ENCODE peak calls at places on chromosomes 12 and 14, in six cellular contexts. One of them, this sample, is unnamed.

GRCh38 chr14:60757617-60758016 is 23.1 kb downstream of the MNAT1 start:
- DNase-seq in HTR-8/SVneo: peak
- DNase-seq in NCI-H2107: no peak
- DNase-seq in activated naive CD4-positive, alpha-beta T cell treated with anti-CD3 and anti-CD28 coated beads, Interleukin-2, amount 10 ng/mL, durations not matched to agents 7 days and 5 days: no peak
- DNase-seq in HEK293T: no peak
- DNase-seq in NCI-H524: no peak
- DNase-seq in this sample: no peak

GRCh38 chr14:68375371-68375770 is 417.5 kb downstream of the ZFP36L1 start:
- DNase-seq in NCI-H524: no peak
- DNase-seq in HEK293T: no peak
- DNase-seq in NCI-H2107: no peak
- DNase-seq in activated naive CD4-positive, alpha-beta T cell treated with anti-CD3 and anti-CD28 coated beads, Interleukin-2, amount 10 ng/mL, durations not matched to agents 7 days and 5 days: no peak
- DNase-seq in HTR-8/SVneo: no peak
- DNase-seq in this sample: no peak

GRCh38 chr14:100884456-100884855 is 19.1 kb downstream of the RTL1 start:
- DNase-seq in activated naive CD4-positive, alpha-beta T cell treated with anti-CD3 and anti-CD28 coated beads, Interleukin-2, amount 10 ng/mL, durations not matched to agents 7 days and 5 days: no peak
- DNase-seq in HTR-8/SVneo: no peak
- DNase-seq in NCI-H524: no peak
- DNase-seq in NCI-H2107: no peak
- DNase-seq in HEK293T: no peak
- DNase-seq in this sample: no peak

GRCh38 chr12:100166232-100166631 is 23.6 kb upstream of the BLTP3B start:
- DNase-seq in HEK293T: no peak
- DNase-seq in NCI-H2107: no peak
- DNase-seq in activated naive CD4-positive, alpha-beta T cell treated with anti-CD3 and anti-CD28 coated beads, Interleukin-2, amount 10 ng/mL, durations not matched to agents 7 days and 5 days: no peak
- DNase-seq in HTR-8/SVneo: no peak
- DNase-seq in NCI-H524: no peak
- DNase-seq in this sample: no peak

GRCh38 chr12:96247567-96247962 is 53.4 kb downstream of the ELK3 start:
- DNase-seq in NCI-H524: no peak
- DNase-seq in NCI-H2107: no peak
- DNase-seq in HTR-8/SVneo: no peak
- DNase-seq in activated naive CD4-positive, alpha-beta T cell treated with anti-CD3 and anti-CD28 coated beads, Interleukin-2, amount 10 ng/mL, durations not matched to agents 7 days and 5 days: no peak
- DNase-seq in HEK293T: no peak
- DNase-seq in this sample: no peak

GRCh38 chr12:98002887-98003493 is 512.4 kb upstream of the TMPO start:
- DNase-seq in NCI-H524: peak
- DNase-seq in HTR-8/SVneo: peak
- DNase-seq in activated naive CD4-positive, alpha-beta T cell treated with anti-CD3 and anti-CD28 coated beads, Interleukin-2, amount 10 ng/mL, durations not matched to agents 7 days and 5 days: peak
- DNase-seq in HEK293T: peak
- DNase-seq in NCI-H2107: peak
- DNase-seq in this sample: no peak

GRCh38 chr14:105067969-105068301 is 2.7 kb upstream of the GPR132 start:
- DNase-seq in NCI-H524: no peak
- DNase-seq in HEK293T: no peak
- DNase-seq in HTR-8/SVneo: no peak
- DNase-seq in NCI-H2107: no peak
- DNase-seq in activated naive CD4-positive, alpha-beta T cell treated with anti-CD3 and anti-CD28 coated beads, Interleukin-2, amount 10 ng/mL, durations not matched to agents 7 days and 5 days: no peak
- DNase-seq in this sample: no peak

GRCh38 chr14:28676481-28676880 is 90.1 kb upstream of the FOXG1 start:
- DNase-seq in HTR-8/SVneo: peak
- DNase-seq in HEK293T: no peak
- DNase-seq in activated naive CD4-positive, alpha-beta T cell treated with anti-CD3 and anti-CD28 coated beads, Interleukin-2, amount 10 ng/mL, durations not matched to agents 7 days and 5 days: no peak
- DNase-seq in NCI-H524: no peak
- DNase-seq in NCI-H2107: no peak
- DNase-seq in this sample: no peak

GRCh38 chr12:111396726-111397445 is 8.8 kb upstream of the SH2B3 start:
- DNase-seq in NCI-H2107: peak
- DNase-seq in activated naive CD4-positive, alpha-beta T cell treated with anti-CD3 and anti-CD28 coated beads, Interleukin-2, amount 10 ng/mL, durations not matched to agents 7 days and 5 days: peak
- DNase-seq in HEK293T: peak
- DNase-seq in NCI-H524: peak
- DNase-seq in HTR-8/SVneo: peak
- DNase-seq in this sample: peak

GRCh38 chr14:33404054-33404453 is 465.4 kb downstream of the NPAS3 start:
- DNase-seq in NCI-H524: no peak
- DNase-seq in NCI-H2107: no peak
- DNase-seq in HTR-8/SVneo: peak
- DNase-seq in activated naive CD4-positive, alpha-beta T cell treated with anti-CD3 and anti-CD28 coated beads, Interleukin-2, amount 10 ng/mL, durations not matched to agents 7 days and 5 days: no peak
- DNase-seq in HEK293T: no peak
- DNase-seq in this sample: no peak

GRCh38 chr14:81743605-81744004 is 210.0 kb upstream of the SEL1L start:
- DNase-seq in HEK293T: no peak
- DNase-seq in activated naive CD4-positive, alpha-beta T cell treated with anti-CD3 and anti-CD28 coated beads, Interleukin-2, amount 10 ng/mL, durations not matched to agents 7 days and 5 days: no peak
- DNase-seq in HTR-8/SVneo: no peak
- DNase-seq in NCI-H2107: no peak
- DNase-seq in NCI-H524: no peak
- DNase-seq in this sample: no peak

GRCh38 chr12:7354521-7354920 is 50.6 kb downstream of the ACSM4 start:
- DNase-seq in activated naive CD4-positive, alpha-beta T cell treated with anti-CD3 and anti-CD28 coated beads, Interleukin-2, amount 10 ng/mL, durations not matched to agents 7 days and 5 days: no peak
- DNase-seq in NCI-H524: no peak
- DNase-seq in NCI-H2107: no peak
- DNase-seq in HTR-8/SVneo: no peak
- DNase-seq in HEK293T: no peak
- DNase-seq in this sample: no peak

GRCh38 chr12:39619316-39619659 is 315 bp downstream of the ABCD2 start:
- DNase-seq in activated naive CD4-positive, alpha-beta T cell treated with anti-CD3 and anti-CD28 coated beads, Interleukin-2, amount 10 ng/mL, durations not matched to agents 7 days and 5 days: peak
- DNase-seq in HTR-8/SVneo: no peak
- DNase-seq in NCI-H2107: no peak
- DNase-seq in HEK293T: peak
- DNase-seq in NCI-H524: peak
- DNase-seq in this sample: no peak

GRCh38 chr12:66901136-66901932 is 222.5 kb upstream of the GRIP1 start:
- DNase-seq in activated naive CD4-positive, alpha-beta T cell treated with anti-CD3 and anti-CD28 coated beads, Interleukin-2, amount 10 ng/mL, durations not matched to agents 7 days and 5 days: peak
- DNase-seq in HTR-8/SVneo: no peak
- DNase-seq in NCI-H524: no peak
- DNase-seq in HEK293T: no peak
- DNase-seq in NCI-H2107: no peak
- DNase-seq in this sample: no peak

GRCh38 chr12:116595186-116595585 is 36.0 kb downstream of the MAP1LC3B2 start:
- DNase-seq in NCI-H2107: no peak
- DNase-seq in HTR-8/SVneo: no peak
- DNase-seq in NCI-H524: no peak
- DNase-seq in activated naive CD4-positive, alpha-beta T cell treated with anti-CD3 and anti-CD28 coated beads, Interleukin-2, amount 10 ng/mL, durations not matched to agents 7 days and 5 days: no peak
- DNase-seq in HEK293T: no peak
- DNase-seq in this sample: no peak

GRCh38 chr12:54249489-54249888 is 30.4 kb downstream of the CBX5 start:
- DNase-seq in HEK293T: no peak
- DNase-seq in NCI-H524: no peak
- DNase-seq in NCI-H2107: no peak
- DNase-seq in activated naive CD4-positive, alpha-beta T cell treated with anti-CD3 and anti-CD28 coated beads, Interleukin-2, amount 10 ng/mL, durations not matched to agents 7 days and 5 days: no peak
- DNase-seq in HTR-8/SVneo: no peak
- DNase-seq in this sample: no peak

GRCh38 chr14:95875831-95876768 is 532 bp upstream of the TUNAR start:
- DNase-seq in HEK293T: peak
- DNase-seq in HTR-8/SVneo: no peak
- DNase-seq in activated naive CD4-positive, alpha-beta T cell treated with anti-CD3 and anti-CD28 coated beads, Interleukin-2, amount 10 ng/mL, durations not matched to agents 7 days and 5 days: no peak
- DNase-seq in NCI-H2107: peak
- DNase-seq in NCI-H524: peak
- DNase-seq in this sample: no peak

GRCh38 chr12:53645191-53645590 is 19.0 kb upstream of the ATF7 start:
- DNase-seq in HEK293T: no peak
- DNase-seq in NCI-H524: no peak
- DNase-seq in NCI-H2107: no peak
- DNase-seq in activated naive CD4-positive, alpha-beta T cell treated with anti-CD3 and anti-CD28 coated beads, Interleukin-2, amount 10 ng/mL, durations not matched to agents 7 days and 5 days: no peak
- DNase-seq in HTR-8/SVneo: no peak
- DNase-seq in this sample: no peak

This sample was measured in lower lobe of right lung.